ENCODE peak calls at places on chromosomes 16 and 17, in seven cellular contexts. One of them, this sample, is unnamed.

GRCh38 chr17:77869665-77870132 is 88.8 kb upstream of the TNRC6C start:
- DNase-seq in HuH-7: no peak
- DNase-seq in activated CD4-positive, alpha-beta memory T cell treated with anti-CD3 and anti-CD28 coated beads, Interleukin-2, amount 10 ng/mL, durations not matched to agents 7 days and 5 days: peak; percentile 28
- DNase-seq in NCI-H1105 treated with DMSO at 0.1 percent for 48 hours: no peak
- DNase-seq in NCI-H69: no peak
- DNase-seq in Ammon's horn: no peak
- DNase-seq in AG09309: no peak
- DNase-seq in this sample: no peak

GRCh38 chr17:40366861-40367518 is 2.5 kb upstream of the GJD3 start:
- DNase-seq in HuH-7: no peak
- DNase-seq in activated CD4-positive, alpha-beta memory T cell treated with anti-CD3 and anti-CD28 coated beads, Interleukin-2, amount 10 ng/mL, durations not matched to agents 7 days and 5 days: no peak
- DNase-seq in NCI-H1105 treated with DMSO at 0.1 percent for 48 hours: no peak
- DNase-seq in NCI-H69: no peak
- DNase-seq in Ammon's horn: no peak
- DNase-seq in AG09309: no peak
- DNase-seq in this sample: no peak

GRCh38 chr16:56344518-56345405 is 80.6 kb downstream of the AMFR start:
- DNase-seq in HuH-7: no peak
- DNase-seq in activated CD4-positive, alpha-beta memory T cell treated with anti-CD3 and anti-CD28 coated beads, Interleukin-2, amount 10 ng/mL, durations not matched to agents 7 days and 5 days: no peak
- DNase-seq in NCI-H1105 treated with DMSO at 0.1 percent for 48 hours: no peak
- DNase-seq in NCI-H69: no peak
- DNase-seq in Ammon's horn: no peak
- DNase-seq in AG09309: no peak
- DNase-seq in this sample: no peak

GRCh38 chr16:74186589-74186988 is 110.0 kb upstream of the PSMD7 start:
- DNase-seq in HuH-7: no peak
- DNase-seq in activated CD4-positive, alpha-beta memory T cell treated with anti-CD3 and anti-CD28 coated beads, Interleukin-2, amount 10 ng/mL, durations not matched to agents 7 days and 5 days: no peak
- DNase-seq in NCI-H1105 treated with DMSO at 0.1 percent for 48 hours: peak; percentile 49
- DNase-seq in NCI-H69: peak; percentile 92
- DNase-seq in Ammon's horn: no peak
- DNase-seq in AG09309: peak; percentile 10
- DNase-seq in this sample: no peak

GRCh38 chr16:20568404-20568803 is 7.8 kb downstream of the ACSM2B start:
- DNase-seq in HuH-7: no peak
- DNase-seq in activated CD4-positive, alpha-beta memory T cell treated with anti-CD3 and anti-CD28 coated beads, Interleukin-2, amount 10 ng/mL, durations not matched to agents 7 days and 5 days: no peak
- DNase-seq in NCI-H1105 treated with DMSO at 0.1 percent for 48 hours: no peak
- DNase-seq in NCI-H69: no peak
- DNase-seq in Ammon's horn: no peak
- DNase-seq in AG09309: no peak
- DNase-seq in this sample: no peak

GRCh38 chr17:61849674-61850073 is 13.7 kb downstream of the BRIP1 start:
- DNase-seq in HuH-7: no peak
- DNase-seq in activated CD4-positive, alpha-beta memory T cell treated with anti-CD3 and anti-CD28 coated beads, Interleukin-2, amount 10 ng/mL, durations not matched to agents 7 days and 5 days: no peak
- DNase-seq in NCI-H1105 treated with DMSO at 0.1 percent for 48 hours: no peak
- DNase-seq in NCI-H69: no peak
- DNase-seq in Ammon's horn: no peak
- DNase-seq in AG09309: no peak
- DNase-seq in this sample: no peak

GRCh38 chr16:55147401-55147800 is 176.6 kb upstream of the IRX6 start:
- DNase-seq in HuH-7: no peak
- DNase-seq in activated CD4-positive, alpha-beta memory T cell treated with anti-CD3 and anti-CD28 coated beads, Interleukin-2, amount 10 ng/mL, durations not matched to agents 7 days and 5 days: no peak
- DNase-seq in NCI-H1105 treated with DMSO at 0.1 percent for 48 hours: no peak
- DNase-seq in NCI-H69: no peak
- DNase-seq in Ammon's horn: no peak
- DNase-seq in AG09309: no peak
- DNase-seq in this sample: no peak

GRCh38 chr16:53465606-53466290 is 31.5 kb downstream of the RBL2 start:
- DNase-seq in HuH-7: no peak
- DNase-seq in activated CD4-positive, alpha-beta memory T cell treated with anti-CD3 and anti-CD28 coated beads, Interleukin-2, amount 10 ng/mL, durations not matched to agents 7 days and 5 days: no peak
- DNase-seq in NCI-H1105 treated with DMSO at 0.1 percent for 48 hours: peak; percentile 82
- DNase-seq in NCI-H69: peak; percentile 27
- DNase-seq in Ammon's horn: no peak
- DNase-seq in AG09309: peak; percentile 32
- DNase-seq in this sample: no peak

GRCh38 chr17:67594115-67594878 is 123.4 kb upstream of the NOL11 start:
- DNase-seq in HuH-7: peak; percentile 47
- DNase-seq in activated CD4-positive, alpha-beta memory T cell treated with anti-CD3 and anti-CD28 coated beads, Interleukin-2, amount 10 ng/mL, durations not matched to agents 7 days and 5 days: no peak
- DNase-seq in NCI-H1105 treated with DMSO at 0.1 percent for 48 hours: no peak
- DNase-seq in NCI-H69: no peak
- DNase-seq in Ammon's horn: no peak
- DNase-seq in AG09309: no peak
- DNase-seq in this sample: no peak